ENCODE peak calls at places on chromosomes 12 and 14, in four cellular contexts. M is PC-3, I is HCT116, T is mammary epithelial cell. L is an unnamed sample.

GRCh38 chr14:78083837-78084236 is 86.3 kb upstream of the NRXN3 start:
- DNase-seq in M (no peak), I (no peak), T (no peak), L (no peak)

GRCh38 chr12:101117842-101118241 is 92.2 kb downstream of the SLC5A8 start:
- DNase-seq in M (no peak), I (no peak), T (no peak), L (no peak)

GRCh38 chr14:54570651-54571415 is 3.9 kb downstream of the SAMD4A start:
- DNase-seq in M (peak; percentile 93), I (no peak), T (peak; percentile 75), L (peak; percentile 88)

GRCh38 chr14:88829685-88830302 is 5.3 kb downstream of the TTC8 start:
- DNase-seq in M (no peak), I (no peak), T (no peak), L (no peak)

GRCh38 chr12:94074216-94074969 is 74.0 kb upstream of the PLXNC1 start:
- DNase-seq in M (no peak), I (no peak), T (no peak), L (no peak)

GRCh38 chr14:42095155-42095554 is 488.5 kb downstream of the LRFN5 start:
- DNase-seq in M (peak; percentile 54), I (no peak), T (no peak), L (no peak)

GRCh38 chr12:43428088-43428600 is 123.9 kb downstream of the ADAMTS20 start:
- DNase-seq in M (no peak), I (no peak), T (no peak), L (no peak)

GRCh38 chr14:39339003-39339402 is 93.2 kb downstream of the FBXO33 start:
- DNase-seq in M (no peak), I (no peak), T (no peak), L (no peak)

GRCh38 chr14:58805605-58806358 is 168.0 kb downstream of the DACT1 start:
- DNase-seq in M (peak; percentile 65), I (no peak), T (no peak), L (peak; percentile 81)

GRCh38 chr14:76761849-76762616 is 765 bp downstream of the VASH1 start:
- DNase-seq in M (no peak), I (no peak), T (no peak), L (no peak)

GRCh38 chr14:56378046-56378445 is 201.6 kb upstream of the TMEM260 start:
- DNase-seq in M (no peak), I (no peak), T (no peak), L (no peak)

GRCh38 chr12:132837693-132838463 is 9.2 kb upstream of the GOLGA3 start:
- DNase-seq in M (no peak), I (no peak), T (no peak), L (no peak)

GRCh38 chr12:112738531-112738930 is 53.0 kb upstream of the RPH3A start:
- DNase-seq in M (peak; percentile 71), I (no peak), T (no peak), L (no peak)

GRCh38 chr14:38556321-38556720 is 300.4 kb upstream of the CLEC14A start:
- DNase-seq in M (no peak), I (no peak), T (no peak), L (no peak)

GRCh38 chr14:24630872-24631477 is 3.0 kb downstream of the GZMB start:
- DNase-seq in M (peak; percentile 53), I (no peak), T (peak; percentile 53), L (no peak)

GRCh38 chr12:108691154-108691994 is 39.9 kb downstream of the CORO1C start:
- DNase-seq in M (peak; percentile 100), I (peak; percentile 86), T (peak; percentile 100), L (peak; percentile 99)

GRCh38 chr12:48121522-48121921 is 2.4 kb downstream of the PFKM start:
- DNase-seq in M (no peak), I (no peak), T (no peak), L (no peak)

GRCh38 chr12:121713257-121714155 is 954 bp downstream of the TMEM120B start:
- DNase-seq in M (peak; percentile 26), I (no peak), T (no peak), L (no peak)

GRCh38 chr12:128078311-128078851 is 188.6 kb upstream of the TMEM132C start:
- DNase-seq in M (no peak), I (no peak), T (no peak), L (peak; percentile 52)

GRCh38 chr14:50531595-50532501 is 521 bp downstream of the MAP4K5 start:
- DNase-seq in M (peak; percentile 34), I (no peak), T (peak; percentile 54), L (no peak)

GRCh38 chr12:46473634-46474201 is 101.1 kb upstream of the SLC38A2 start:
- DNase-seq in M (peak; percentile 95), I (peak; percentile 87), T (peak; percentile 83), L (peak; percentile 94)

GRCh38 chr14:62980693-62981092 is 64.6 kb downstream of the KCNH5 start:
- DNase-seq in M (no peak), I (no peak), T (no peak), L (no peak)

GRCh38 chr12:1593232-1594044 is 943 bp downstream of the FBXL14 start:
- DNase-seq in M (peak; percentile 24), I (no peak), T (peak; percentile 59), L (no peak)

GRCh38 chr14:55092326-55092725 is 36.7 kb upstream of the LGALS3 start:
- DNase-seq in M (no peak), I (no peak), T (no peak), L (no peak)

GRCh38 chr12:67263416-67263960 is 5.7 kb upstream of the CAND1 start:
- DNase-seq in M (no peak), I (no peak), T (no peak), L (no peak)

GRCh38 chr12:56808954-56809353 is 45.8 kb downstream of the HSD17B6 start:
- DNase-seq in M (peak; percentile 86), I (no peak), T (no peak), L (no peak)

GRCh38 chr14:93024493-93024892 is 91.2 kb downstream of the ITPK1 start:
- DNase-seq in M (no peak), I (no peak), T (no peak), L (no peak)

GRCh38 chr12:88153959-88154358 is 11.9 kb downstream of the TMTC3 start:
- DNase-seq in M (peak; percentile 65), I (peak; percentile 37), T (no peak), L (peak; percentile 19)

GRCh38 chr12:131860472-131861260 is 32.5 kb downstream of the MMP17 start:
- DNase-seq in M (peak; percentile 95), I (peak; percentile 44), T (peak; percentile 37), L (peak; percentile 23)

GRCh38 chr12:55736780-55737580 is 5.9 kb upstream of the GDF11 start:
- DNase-seq in M (peak; percentile 90), I (peak; percentile 91), T (peak; percentile 73), L (no peak)

GRCh38 chr12:57179331-57180086 is 32.1 kb upstream of the LRP1-AS start:
- DNase-seq in M (no peak), I (no peak), T (no peak), L (no peak)

GRCh38 chr12:69908208-69908607 is 83.2 kb downstream of the MYRFL start:
- DNase-seq in M (no peak), I (no peak), T (peak; percentile 36), L (no peak)

GRCh38 chr14:57199911-57200310 is 68.8 kb downstream of the EXOC5 start:
- DNase-seq in M (peak; percentile 56), I (no peak), T (peak; percentile 67), L (peak; percentile 54)

GRCh38 chr14:81166126-81166525 is 54.6 kb downstream of the GTF2A1 start:
- DNase-seq in M (no peak), I (no peak), T (no peak), L (no peak)

GRCh38 chr14:71815110-71815509 is 117.1 kb upstream of the RGS6 start:
- DNase-seq in M (no peak), I (no peak), T (no peak), L (no peak)

GRCh38 chr14:31568671-31569070 is 7.5 kb downstream of the NUBPL start:
- DNase-seq in M (no peak), I (no peak), T (no peak), L (no peak)

GRCh38 chr14:29528889-29529288 is 398.8 kb downstream of the PRKD1 start:
- DNase-seq in M (no peak), I (no peak), T (no peak), L (peak; percentile 14)

GRCh38 chr12:47556219-47556618 is 149.6 kb downstream of the RPAP3 start:
- DNase-seq in M (no peak), I (no peak), T (peak; percentile 69), L (no peak)

GRCh38 chr14:96122496-96122895 is 82.1 kb upstream of the BDKRB2 start:
- DNase-seq in M (no peak), I (no peak), T (no peak), L (peak; percentile 18)
- H3K4me2 ChIP-seq in M (no peak overlapping the region), I (no peak overlapping the region), T (no peak overlapping the region), L (peak overlapping the region; percentile 17)

GRCh38 chr12:104275689-104276088 is 27.9 kb upstream of the EID3 start:
- DNase-seq in M (peak; percentile 95), I (no peak), T (peak; percentile 56), L (no peak)
- H3K4me3 ChIP-seq in M (peak overlapping the region; percentile 64), I (no peak overlapping the region), T (no peak overlapping the region), L (no peak overlapping the region)

DNA sequence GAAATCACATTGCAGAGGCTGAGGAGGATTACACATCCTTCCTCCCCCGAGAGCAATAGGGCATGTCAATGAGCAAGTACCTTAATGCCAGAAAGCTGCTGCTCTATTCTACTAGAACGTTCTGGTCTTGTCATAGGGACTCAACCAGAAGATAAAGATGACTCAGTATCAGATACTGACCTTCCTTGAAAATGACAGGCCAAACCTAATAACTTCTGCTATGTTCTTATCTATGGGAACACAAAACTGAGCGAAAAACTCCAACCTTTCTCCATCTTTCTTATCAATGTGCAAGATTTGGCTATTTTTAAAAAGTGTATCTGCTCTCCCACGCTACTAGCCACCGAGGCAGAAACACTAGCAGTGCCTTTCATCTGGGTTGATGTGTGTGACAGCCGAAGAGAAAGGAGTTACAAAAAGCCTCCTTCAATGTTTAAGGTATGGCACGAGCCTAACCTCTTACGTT is 5.5 kb downstream of the CCDC92 start:
- DNase-seq in M (no peak), I (no peak), T (no peak), L (no peak)
- TF ChIP-seq EZH2 in M (no peak), I (no peak), T (no peak), L (no peak)

GRCh38 chr14:105087963-105088811 is 23.0 kb upstream of the GPR132 start:
- DNase-seq in M (peak; percentile 72), I (no peak), T (peak; percentile 64), L (peak; percentile 64)
- H3K4me2 ChIP-seq in M (peak overlapping the region; percentile 87), I (peak overlapping the region; percentile 97), T (peak overlapping the region; percentile 94), L (peak overlapping the region; percentile 89)

GRCh38 chr14:75044760-75045159 is 6.5 kb downstream of the MLH3 start:
- DNase-seq in M (no peak), I (no peak), T (no peak), L (no peak)
- H3K4me3 ChIP-seq in M (no peak overlapping the region), I (no peak overlapping the region), T (no peak overlapping the region), L (no peak overlapping the region)

GRCh38 chr12:102958830-102959176 is 1.3 kb downstream of the ASCL1 start:
- DNase-seq in M (no peak), I (no peak), T (no peak), L (no peak)
- TF ChIP-seq EZH2 in M (no peak), I (no peak), T (peak; percentile 11), L (no peak)

DNA sequence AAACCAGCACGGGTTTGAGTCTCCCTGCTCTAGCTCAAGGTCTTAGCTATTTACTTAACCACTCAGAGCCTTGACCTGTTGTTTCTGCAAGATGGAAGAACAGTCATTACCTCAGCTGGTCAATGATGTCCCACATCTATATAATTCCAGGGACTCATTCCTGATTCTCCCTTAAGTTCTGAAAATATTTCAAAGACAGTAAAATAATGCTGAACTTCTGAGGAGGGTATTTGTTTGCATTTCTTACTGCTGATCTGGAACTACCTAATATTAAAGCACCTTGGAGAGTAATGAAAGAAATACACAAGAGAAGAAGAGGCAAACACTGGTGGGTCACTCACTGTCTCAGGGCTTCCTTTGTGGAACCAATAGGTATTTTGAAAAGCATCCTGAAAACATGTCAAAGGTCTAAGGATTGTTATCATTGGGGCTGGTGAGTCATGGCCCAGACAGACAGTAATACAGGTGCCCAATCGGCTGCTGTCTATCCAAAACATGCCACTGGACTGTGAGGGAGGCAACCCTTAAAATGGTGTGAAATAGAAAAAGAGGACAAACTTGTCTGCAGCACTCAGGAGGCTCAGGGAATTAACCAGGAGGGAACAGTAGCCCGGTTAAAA is 88.7 kb upstream of the EGLN3 start:
- DNase-seq in M (no peak), I (no peak), T (no peak), L (no peak)
- H3K4me2 ChIP-seq in M (no peak overlapping the region), I (no peak overlapping the region), T (no peak overlapping the region), L (no peak overlapping the region)